ENCODE peak calls at places on chromosome 20, in seven cellular contexts. Y is SK-N-SH, K is GM12878, O is HepG2, C is H1, I is GM12891, F is K562. X is an unnamed sample.

GRCh38 chr20:18394363-18394762 is 72.5 kb downstream of the DZANK1 start:
- DNase-seq in Y (no peak), K (no peak), O (no peak), C (no peak), I (no peak), F (no peak), X (no peak)

GRCh38 chr20:48921883-48922867 is 664 bp downstream of the ARFGEF2 start:
- DNase-seq in Y (peak), K (no peak), O (peak), C (no peak), I (no peak), F (peak), X (no peak)

GRCh38 chr20:57323034-57323433 is 6.6 kb upstream of the SPO11 start:
- DNase-seq in Y (no peak), K (no peak), O (no peak), C (peak), I (no peak), F (no peak), X (no peak)

GRCh38 chr20:1341561-1342265 is 12.8 kb upstream of the SDCBP2 start:
- DNase-seq in Y (no peak), K (no peak), O (no peak), C (no peak), I (no peak), F (no peak), X (no peak)

GRCh38 chr20:44069203-44069931 is 117.6 kb downstream of the JPH2 start:
- DNase-seq in Y (no peak), K (peak), O (no peak), C (no peak), I (peak), F (no peak), X (no peak)

GRCh38 chr20:25055711-25056492 is 2.0 kb downstream of the ACSS1 start:
- DNase-seq in Y (no peak), K (no peak), O (no peak), C (no peak), I (no peak), F (peak), X (no peak)

GRCh38 chr20:574297-574942 is 30.8 kb upstream of the CSNK2A1 start:
- DNase-seq in Y (no peak), K (no peak), O (no peak), C (no peak), I (no peak), F (no peak), X (no peak)

GRCh38 chr20:44979090-44979621 is 12.8 kb downstream of the STK4 start:
- DNase-seq in Y (no peak), K (peak), O (no peak), C (no peak), I (no peak), F (peak), X (no peak)

GRCh38 chr20:16240355-16240754 is 332.9 kb downstream of the KIF16B start:
- DNase-seq in Y (no peak), K (no peak), O (no peak), C (no peak), I (no peak), F (no peak), X (no peak)

GRCh38 chr20:44187054-44187762 is at the start of gene JPH2:
- DNase-seq in Y (peak), K (no peak), O (no peak), C (no peak), I (no peak), F (no peak), X (no peak)

GRCh38 chr20:32278199-32278643 is 770 bp downstream of the KIF3B start:
- DNase-seq in Y (no peak), K (peak), O (no peak), C (no peak), I (peak), F (no peak), X (peak)

GRCh38 chr20:62955519-62956386 is 3.2 kb downstream of the SLC17A9 start:
- DNase-seq in Y (no peak), K (no peak), O (peak), C (no peak), I (no peak), F (no peak), X (no peak)

GRCh38 chr20:63042448-63043071 is 35.8 kb upstream of the BHLHE23 start:
- DNase-seq in Y (no peak), K (peak), O (no peak), C (no peak), I (no peak), F (peak), X (no peak)

GRCh38 chr20:63653974-63654680 is 903 bp upstream of the STMN3 start:
- DNase-seq in Y (no peak), K (no peak), O (no peak), C (no peak), I (no peak), F (no peak), X (no peak)

GRCh38 chr20:1844723-1845523 is 50.3 kb upstream of the SIRPA start:
- DNase-seq in Y (peak), K (peak), O (no peak), C (no peak), I (peak), F (no peak), X (peak)

GRCh38 chr20:54244113-54244512 is 36.2 kb downstream of the PFDN4 start:
- DNase-seq in Y (no peak), K (no peak), O (no peak), C (no peak), I (no peak), F (no peak), X (no peak)

GRCh38 chr20:45970646-45971424 is 1.2 kb downstream of the ZNF335 start:
- DNase-seq in Y (peak), K (no peak), O (no peak), C (no peak), I (no peak), F (peak), X (no peak)

GRCh38 chr20:33431797-33432381 is 11.7 kb downstream of the SNTA1 start:
- DNase-seq in Y (no peak), K (no peak), O (peak), C (no peak), I (no peak), F (no peak), X (no peak)

GRCh38 chr20:38649275-38649891 is 47.8 kb downstream of the ARHGAP40 start:
- DNase-seq in Y (peak), K (no peak), O (peak), C (no peak), I (no peak), F (peak), X (no peak)

GRCh38 chr20:3247638-3248037 is 8.6 kb upstream of the SLC4A11 start:
- DNase-seq in Y (no peak), K (no peak), O (no peak), C (no peak), I (no peak), F (no peak), X (no peak)

DNA sequence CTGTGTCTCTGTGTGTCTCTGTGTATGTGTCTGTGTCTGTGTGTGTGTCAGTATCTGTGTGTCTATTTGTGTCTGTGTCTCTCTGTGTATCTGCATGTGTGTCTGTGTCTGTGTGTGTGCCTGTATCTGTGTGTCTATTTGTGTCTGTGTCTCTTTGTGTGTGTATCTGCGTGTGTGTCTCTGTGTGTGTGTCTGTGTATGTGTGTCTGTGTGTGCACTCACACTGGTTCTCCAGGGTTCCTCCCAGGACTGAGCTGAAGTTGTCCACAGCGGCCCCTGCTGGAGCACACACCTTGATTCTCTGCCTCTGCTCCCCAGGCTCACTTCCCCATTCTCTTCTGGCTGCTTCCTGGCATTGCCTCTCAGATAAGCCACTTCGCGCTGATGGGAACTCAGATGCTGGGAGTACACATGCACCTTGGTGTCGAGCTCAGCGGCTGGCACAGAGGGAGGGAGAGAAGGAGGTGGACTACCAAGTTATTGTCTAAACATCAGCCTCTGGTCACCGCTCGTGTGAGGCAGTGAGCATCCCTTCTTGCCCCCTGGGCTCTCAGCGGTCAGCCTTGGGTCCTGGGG is 105.0 kb upstream of the NXT1 start:
- DNase-seq in Y (no peak), K (peak), O (peak), C (no peak), I (peak), F (peak), X (peak)
- TF ChIP-seq POLR2AphosphoS5 in Y (no peak), K (no peak), O (no peak), C (no peak), I (no peak), F (no peak), X (no peak)

DNA sequence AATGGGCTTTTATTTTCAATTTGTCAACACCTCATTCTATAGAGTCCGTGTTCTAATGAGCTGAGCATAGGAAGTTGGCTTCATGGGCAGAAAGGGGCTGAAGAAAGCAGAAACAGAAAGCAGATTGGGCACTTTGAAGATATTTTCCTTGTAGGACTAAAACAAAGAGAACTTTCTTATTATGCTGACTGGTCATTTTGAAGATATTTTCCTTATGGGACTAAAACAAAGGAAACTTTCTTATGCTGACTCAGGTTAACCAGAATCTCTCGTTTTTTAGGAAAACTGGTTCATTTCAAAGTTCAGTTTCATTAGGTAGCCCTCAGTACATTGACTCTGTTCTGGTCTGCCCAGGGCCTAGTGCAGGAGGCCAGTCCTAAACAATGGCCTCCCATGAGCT is 185.2 kb downstream of the CDH26 start:
- DNase-seq in Y (no peak), K (no peak), O (no peak), C (no peak), I (no peak), F (no peak), X (no peak)
- TF ChIP-seq TAF1 in Y (no peak), K (no peak), O (no peak), C (no peak), I (no peak), F (no peak), X (no peak)

DNA sequence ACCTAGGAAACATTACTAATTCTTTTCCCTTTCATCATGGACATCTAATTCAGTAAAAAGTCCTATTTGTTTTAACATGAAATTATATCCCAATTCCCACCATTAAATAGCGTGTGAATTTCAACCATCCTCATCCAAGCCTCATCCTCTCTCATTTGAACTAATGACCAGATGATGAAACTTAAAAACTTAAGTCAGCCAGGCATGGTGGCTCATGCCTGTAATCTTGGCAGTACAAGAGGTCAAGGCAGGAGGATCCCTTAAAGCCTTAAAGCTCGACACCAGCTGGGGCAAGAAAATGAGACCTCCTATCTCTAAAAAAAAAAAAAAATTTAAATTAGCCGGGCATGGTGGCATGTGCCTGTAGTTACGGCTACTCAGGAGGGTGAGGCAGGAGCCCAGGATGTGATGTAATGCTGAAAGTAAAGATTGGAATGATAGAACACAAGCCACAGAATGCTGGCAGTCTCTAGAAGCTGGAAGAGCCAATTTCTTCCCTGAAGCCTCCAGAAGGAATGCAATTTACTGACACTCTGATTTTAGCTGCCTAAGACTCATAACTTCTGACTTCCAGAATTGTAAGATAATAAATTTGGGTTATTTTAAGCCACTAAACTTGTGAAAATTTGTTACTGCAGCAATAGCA is 27.1 kb upstream of the HAO1 start:
- DNase-seq in Y (no peak), K (no peak), O (no peak), C (no peak), I (no peak), F (no peak), X (no peak)
- TF ChIP-seq POLR2AphosphoS5 in Y (no peak), K (no peak), O (no peak), C (no peak), I (no peak), F (no peak), X (no peak)

GRCh38 chr20:61114776-61115175 is 137.3 kb upstream of the CDH4 start:
- DNase-seq in Y (no peak), K (no peak), O (no peak), C (no peak), I (no peak), F (no peak), X (no peak)

GRCh38 chr20:61113731-61114130 is 138.3 kb upstream of the CDH4 start:
- DNase-seq in Y (no peak), K (no peak), O (no peak), C (no peak), I (no peak), F (no peak), X (no peak)

GRCh38 chr20:61118429-61119224 is 133.4 kb upstream of the CDH4 start:
- DNase-seq in Y (no peak), K (no peak), O (no peak), C (no peak), I (no peak), F (no peak), X (no peak)

GRCh38 chr20:61117725-61118124 is 134.3 kb upstream of the CDH4 start:
- DNase-seq in Y (no peak), K (no peak), O (no peak), C (no peak), I (no peak), F (no peak), X (no peak)

DNA sequence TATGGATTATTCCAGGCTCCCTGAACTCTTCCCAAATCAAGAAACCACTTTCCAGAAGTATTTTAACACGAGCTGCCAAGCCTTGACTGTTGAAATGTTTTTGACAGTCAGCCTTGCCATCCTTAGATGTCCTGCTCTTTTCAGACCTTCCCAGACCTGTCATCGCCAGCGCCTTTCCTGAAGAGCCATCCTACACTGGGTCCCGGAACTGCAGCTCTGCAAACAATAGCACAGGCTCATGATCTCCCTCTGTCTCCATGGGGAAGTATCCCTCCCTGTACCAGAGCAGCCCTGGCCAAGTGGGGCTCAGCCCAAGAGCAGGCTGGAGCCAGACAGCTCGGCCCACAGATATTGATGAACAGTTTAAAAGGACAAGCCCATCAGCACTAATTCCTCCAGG is 136.4 kb upstream of the CDH4 start:
- DNase-seq in Y (no peak), K (no peak), O (no peak), C (no peak), I (no peak), F (no peak), X (no peak)
- TF ChIP-seq TAF1 in Y (no peak), K (no peak), O (no peak), C (no peak), I (no peak), F (no peak), X (no peak)

GRCh38 chr20:36312724-36313441 is 6.7 kb downstream of the DLGAP4 start:
- DNase-seq in Y (no peak), K (no peak), O (no peak), C (no peak), I (no peak), F (no peak), X (peak)
- TF ChIP-seq POLR2AphosphoS5 in Y (no peak), K (no peak), O (no peak), C (no peak), I (no peak), F (no peak), X (no peak)

GRCh38 chr20:5770240-5770986 is 20.2 kb downstream of the SHLD1 start:
- DNase-seq in Y (no peak), K (no peak), O (no peak), C (no peak), I (no peak), F (no peak), X (no peak)
- TF ChIP-seq TAF1 in Y (no peak), K (no peak), O (no peak), C (no peak), I (no peak), F (no peak), X (no peak)

GRCh38 chr20:4813076-4813838 is 91.5 kb downstream of the PRND start:
- DNase-seq in Y (no peak), K (peak), O (no peak), C (no peak), I (peak), F (no peak), X (peak)
- TF ChIP-seq POLR2AphosphoS5 in Y (no peak), K (peak), O (no peak), C (no peak), I (peak), F (no peak), X (peak)

GRCh38 chr20:9971746-9972145 is 63.0 kb upstream of the ANKEF1 start:
- DNase-seq in Y (no peak), K (no peak), O (no peak), C (no peak), I (no peak), F (no peak), X (no peak)

GRCh38 chr20:9981834-9982233 is 53.0 kb upstream of the ANKEF1 start:
- DNase-seq in Y (no peak), K (no peak), O (no peak), C (no peak), I (no peak), F (no peak), X (no peak)

GRCh38 chr20:9974324-9974723 is 60.5 kb upstream of the ANKEF1 start:
- DNase-seq in Y (no peak), K (no peak), O (no peak), C (no peak), I (no peak), F (no peak), X (no peak)

GRCh38 chr20:9978395-9979004 is 56.3 kb upstream of the ANKEF1 start:
- DNase-seq in Y (peak), K (peak), O (peak), C (no peak), I (peak), F (peak), X (no peak)

DNA sequence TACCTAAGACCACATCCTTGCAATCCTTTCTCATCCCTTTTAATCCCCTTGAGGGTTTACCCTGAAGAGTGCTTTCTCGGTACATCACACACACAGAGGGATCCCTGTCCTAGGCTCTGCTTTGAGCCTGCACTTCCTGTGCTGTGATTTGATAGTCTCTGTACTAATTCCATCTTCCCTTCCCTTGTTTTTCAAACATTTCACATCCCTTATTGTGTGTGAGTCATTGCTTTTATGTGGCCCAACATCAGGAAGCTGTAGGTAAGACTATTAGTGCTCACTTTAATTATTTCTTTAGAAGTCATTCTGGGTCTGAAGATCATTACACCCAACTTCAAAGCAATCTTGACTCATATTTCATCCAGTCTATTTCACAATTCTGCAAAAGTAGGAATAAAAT is 57.2 kb upstream of the ANKEF1 start:
- DNase-seq in Y (no peak), K (no peak), O (peak), C (no peak), I (no peak), F (no peak), X (no peak)
- TF ChIP-seq TAF1 in Y (no peak), K (no peak), O (no peak), C (no peak), I (no peak), F (no peak), X (no peak)

GRCh38 chr20:34771680-34772081 is 53.8 kb downstream of the NCOA6 start:
- DNase-seq in Y (no peak), K (no peak), O (no peak), C (no peak), I (no peak), F (no peak), X (no peak)
- TF ChIP-seq POLR2AphosphoS5 in Y (no peak), K (no peak), O (no peak), C (no peak), I (no peak), F (no peak), X (no peak)

GRCh38 chr20:10876558-10876957 is 202.8 kb upstream of the JAG1 start:
- DNase-seq in Y (no peak), K (no peak), O (no peak), C (no peak), I (no peak), F (no peak), X (no peak)
- TF ChIP-seq TAF1 in Y (no peak), K (no peak), O (no peak), C (no peak), I (no peak), F (no peak), X (no peak)

X was measured in GM12892.